ENCODE peak calls at places on chromosomes 4 and X, in six cellular contexts. One of them, this sample, is unnamed. For H3K4me1 and H3K27me3, the result is how much of the 10 kb centered on the place peaks cover.

GRCh38 chr4:86845593-86845992 is 3.6 kb downstream of the SLC10A6 start:
- DNase-seq in prostate gland: no peak
- DNase-seq in pancreas: no peak
- DNase-seq in lower lobe of right lung: no peak
- DNase-seq in tibial artery: no peak
- DNase-seq in endodermal cell: peak
- DNase-seq in this sample: no peak

GRCh38 chrX:48576108-48576507 is 1.8 kb downstream of the RBM3 start:
- DNase-seq in prostate gland: no peak
- DNase-seq in pancreas: no peak
- DNase-seq in lower lobe of right lung: no peak
- DNase-seq in tibial artery: no peak
- DNase-seq in endodermal cell: no peak
- DNase-seq in this sample: no peak

GRCh38 chr4:31467781-31468180 is 747.6 kb downstream of the PCDH7 start:
- DNase-seq in prostate gland: no peak
- DNase-seq in pancreas: no peak
- DNase-seq in lower lobe of right lung: no peak
- DNase-seq in tibial artery: no peak
- DNase-seq in endodermal cell: no peak
- DNase-seq in this sample: no peak

GRCh38 chr4:30962949-30963348 is 242.8 kb downstream of the PCDH7 start:
- DNase-seq in prostate gland: no peak
- DNase-seq in pancreas: no peak
- DNase-seq in lower lobe of right lung: no peak
- DNase-seq in tibial artery: no peak
- DNase-seq in endodermal cell: no peak
- DNase-seq in this sample: no peak

GRCh38 chr4:74451214-74451661 is 6.3 kb downstream of the AREG start:
- DNase-seq in prostate gland: no peak
- DNase-seq in pancreas: no peak
- DNase-seq in lower lobe of right lung: no peak
- DNase-seq in tibial artery: no peak
- DNase-seq in endodermal cell: no peak
- DNase-seq in this sample: peak

GRCh38 chrX:154091678-154092077 is 5.8 kb downstream of the MECP2 start:
- DNase-seq in prostate gland: no peak
- DNase-seq in pancreas: no peak
- DNase-seq in lower lobe of right lung: peak
- DNase-seq in tibial artery: no peak
- DNase-seq in endodermal cell: peak
- DNase-seq in this sample: no peak

GRCh38 chr4:21226637-21227538 is 526.6 kb downstream of the PACRGL start:
- DNase-seq in prostate gland: peak
- DNase-seq in pancreas: no peak
- DNase-seq in lower lobe of right lung: no peak
- DNase-seq in tibial artery: no peak
- DNase-seq in endodermal cell: no peak
- DNase-seq in this sample: no peak

GRCh38 chr4:83329521-83330105 is 5.0 kb downstream of the HPSE start:
- DNase-seq in prostate gland: no peak
- DNase-seq in pancreas: no peak
- DNase-seq in lower lobe of right lung: no peak
- DNase-seq in tibial artery: no peak
- DNase-seq in endodermal cell: no peak
- DNase-seq in this sample: no peak

GRCh38 chr4:146095091-146095690 is 80.3 kb upstream of the LSM6 start:
- DNase-seq in prostate gland: peak
- DNase-seq in pancreas: no peak
- DNase-seq in lower lobe of right lung: no peak
- DNase-seq in tibial artery: no peak
- DNase-seq in endodermal cell: peak
- DNase-seq in this sample: peak

GRCh38 chr4:84681488-84682274 is 98.8 kb downstream of the CDS1 start:
- DNase-seq in prostate gland: no peak
- DNase-seq in pancreas: no peak
- DNase-seq in lower lobe of right lung: no peak
- DNase-seq in tibial artery: no peak
- DNase-seq in endodermal cell: no peak
- DNase-seq in this sample: peak

GRCh38 chr4:142671516-142671915 is 174.6 kb downstream of the INPP4B start:
- DNase-seq in prostate gland: no peak
- DNase-seq in pancreas: no peak
- DNase-seq in lower lobe of right lung: no peak
- DNase-seq in tibial artery: no peak
- DNase-seq in endodermal cell: no peak
- DNase-seq in this sample: no peak

GRCh38 chr4:72893354-72894066 is 176.0 kb downstream of the COX18 start:
- DNase-seq in prostate gland: peak
- DNase-seq in pancreas: no peak
- DNase-seq in lower lobe of right lung: no peak
- DNase-seq in tibial artery: no peak
- DNase-seq in endodermal cell: no peak
- DNase-seq in this sample: no peak

GRCh38 chrX:149825424-149825823 is 43.7 kb downstream of the MAGEA9 start:
- DNase-seq in prostate gland: no peak
- DNase-seq in pancreas: peak
- DNase-seq in lower lobe of right lung: no peak
- DNase-seq in tibial artery: no peak
- DNase-seq in endodermal cell: peak
- DNase-seq in this sample: peak

DNA sequence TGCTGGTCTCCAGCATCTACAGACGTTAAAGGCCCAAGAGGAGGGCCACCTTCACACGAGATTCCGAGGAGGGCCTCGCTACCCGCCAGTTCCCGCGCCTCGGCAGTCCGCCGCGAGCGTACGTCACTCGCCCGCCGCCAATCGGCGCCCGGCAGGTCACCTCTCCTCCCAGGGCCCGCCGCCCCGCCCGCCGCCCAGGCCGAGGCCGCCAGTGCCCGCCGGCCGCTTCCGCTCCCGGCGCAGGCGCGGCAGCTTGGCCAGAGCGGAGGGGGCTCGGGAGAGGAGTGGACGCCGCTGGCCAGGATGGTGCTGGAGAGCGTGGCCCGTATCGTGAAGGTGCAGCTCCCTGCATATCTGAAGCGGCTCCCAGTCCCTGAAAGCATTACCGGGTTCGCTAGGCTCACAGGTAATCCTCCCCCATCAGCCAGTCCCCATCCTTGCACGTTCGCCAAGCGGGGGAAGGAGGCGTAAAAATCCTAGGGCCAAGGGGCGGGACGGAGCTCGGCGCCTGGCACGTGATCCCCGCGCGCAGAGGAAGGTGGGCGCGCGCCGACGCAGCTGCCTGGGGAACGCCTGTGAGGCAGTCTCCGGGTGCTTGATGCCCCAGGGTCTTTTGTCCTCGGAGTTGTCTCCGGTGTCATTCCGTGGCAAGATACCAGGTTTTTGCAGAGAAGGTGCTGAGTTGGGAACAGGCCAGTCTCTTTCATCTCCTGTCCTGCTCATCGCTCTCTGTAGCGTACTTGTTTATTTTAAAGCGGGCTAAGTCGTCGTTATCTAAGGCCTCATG is at the start of gene CISD2:
- DNase-seq in prostate gland: peak
- DNase-seq in pancreas: peak
- DNase-seq in lower lobe of right lung: peak
- DNase-seq in tibial artery: peak
- DNase-seq in endodermal cell: peak
- DNase-seq in this sample: peak
- H3K4me1 ChIP-seq in prostate gland: under half
- H3K4me1 ChIP-seq in pancreas: under half
- H3K4me1 ChIP-seq in lower lobe of right lung: under half
- H3K4me1 ChIP-seq in tibial artery: under half
- H3K4me1 ChIP-seq in endodermal cell: under half
- H3K4me1 ChIP-seq in this sample: under half

GRCh38 chr4:155423671-155424070 is 46.9 kb upstream of the MAP9 start:
- DNase-seq in prostate gland: no peak
- DNase-seq in pancreas: no peak
- DNase-seq in lower lobe of right lung: no peak
- DNase-seq in tibial artery: no peak
- DNase-seq in endodermal cell: no peak
- DNase-seq in this sample: no peak
- H3K27me3 ChIP-seq in prostate gland: under half
- H3K27me3 ChIP-seq in pancreas: under half
- H3K27me3 ChIP-seq in lower lobe of right lung: under half
- H3K27me3 ChIP-seq in tibial artery: under half
- H3K27me3 ChIP-seq in endodermal cell: under half
- H3K27me3 ChIP-seq in this sample: under half

GRCh38 chr4:68732653-68733466 is 62.4 kb upstream of the UGT2B15 start:
- DNase-seq in prostate gland: no peak
- DNase-seq in pancreas: no peak
- DNase-seq in lower lobe of right lung: no peak
- DNase-seq in tibial artery: no peak
- DNase-seq in endodermal cell: peak
- DNase-seq in this sample: no peak

GRCh38 chr4:68736813-68737212 is 66.4 kb upstream of the UGT2B15 start:
- DNase-seq in prostate gland: no peak
- DNase-seq in pancreas: no peak
- DNase-seq in lower lobe of right lung: no peak
- DNase-seq in tibial artery: no peak
- DNase-seq in endodermal cell: no peak
- DNase-seq in this sample: no peak

GRCh38 chr4:68738036-68738435 is 67.6 kb upstream of the UGT2B15 start:
- DNase-seq in prostate gland: no peak
- DNase-seq in pancreas: no peak
- DNase-seq in lower lobe of right lung: no peak
- DNase-seq in tibial artery: no peak
- DNase-seq in endodermal cell: no peak
- DNase-seq in this sample: no peak

GRCh38 chr4:68735106-68735505 is 64.7 kb upstream of the UGT2B15 start:
- DNase-seq in prostate gland: no peak
- DNase-seq in pancreas: no peak
- DNase-seq in lower lobe of right lung: no peak
- DNase-seq in tibial artery: no peak
- DNase-seq in endodermal cell: no peak
- DNase-seq in this sample: no peak

GRCh38 chr4:68734095-68734494 is 63.6 kb upstream of the UGT2B15 start:
- DNase-seq in prostate gland: no peak
- DNase-seq in pancreas: no peak
- DNase-seq in lower lobe of right lung: no peak
- DNase-seq in tibial artery: no peak
- DNase-seq in endodermal cell: no peak
- DNase-seq in this sample: no peak
- H3K4me1 ChIP-seq in prostate gland: under half
- H3K4me1 ChIP-seq in pancreas: under half
- H3K4me1 ChIP-seq in lower lobe of right lung: under half
- H3K4me1 ChIP-seq in tibial artery: under half
- H3K4me1 ChIP-seq in endodermal cell: under half
- H3K4me1 ChIP-seq in this sample: under half

GRCh38 chr4:185506422-185506821 is 28.9 kb downstream of the PDLIM3 start:
- DNase-seq in prostate gland: no peak
- DNase-seq in pancreas: no peak
- DNase-seq in lower lobe of right lung: no peak
- DNase-seq in tibial artery: no peak
- DNase-seq in endodermal cell: no peak
- DNase-seq in this sample: no peak

GRCh38 chr4:185504098-185505047 is 30.9 kb downstream of the PDLIM3 start:
- DNase-seq in prostate gland: peak
- DNase-seq in pancreas: no peak
- DNase-seq in lower lobe of right lung: peak
- DNase-seq in tibial artery: peak
- DNase-seq in endodermal cell: no peak
- DNase-seq in this sample: no peak

GRCh38 chr4:185512516-185512915 is 22.8 kb downstream of the PDLIM3 start:
- DNase-seq in prostate gland: no peak
- DNase-seq in pancreas: no peak
- DNase-seq in lower lobe of right lung: no peak
- DNase-seq in tibial artery: no peak
- DNase-seq in endodermal cell: no peak
- DNase-seq in this sample: no peak

GRCh38 chr4:185510803-185511202 is 24.5 kb downstream of the PDLIM3 start:
- DNase-seq in prostate gland: no peak
- DNase-seq in pancreas: no peak
- DNase-seq in lower lobe of right lung: no peak
- DNase-seq in tibial artery: no peak
- DNase-seq in endodermal cell: no peak
- DNase-seq in this sample: no peak

GRCh38 chr4:185508162-185508561 is 27.1 kb downstream of the PDLIM3 start:
- DNase-seq in prostate gland: peak
- DNase-seq in pancreas: no peak
- DNase-seq in lower lobe of right lung: no peak
- DNase-seq in tibial artery: no peak
- DNase-seq in endodermal cell: no peak
- DNase-seq in this sample: no peak
- H3K27me3 ChIP-seq in prostate gland: under half
- H3K27me3 ChIP-seq in pancreas: under half
- H3K27me3 ChIP-seq in lower lobe of right lung: under half
- H3K27me3 ChIP-seq in tibial artery: under half
- H3K27me3 ChIP-seq in endodermal cell: under half
- H3K27me3 ChIP-seq in this sample: under half

GRCh38 chr4:186708554-186708953 is 15.1 kb downstream of the FAT1 start:
- DNase-seq in prostate gland: no peak
- DNase-seq in pancreas: no peak
- DNase-seq in lower lobe of right lung: no peak
- DNase-seq in tibial artery: no peak
- DNase-seq in endodermal cell: no peak
- DNase-seq in this sample: no peak
- H3K4me1 ChIP-seq in prostate gland: under half
- H3K4me1 ChIP-seq in pancreas: under half
- H3K4me1 ChIP-seq in lower lobe of right lung: under half
- H3K4me1 ChIP-seq in tibial artery: under half
- H3K4me1 ChIP-seq in endodermal cell: under half
- H3K4me1 ChIP-seq in this sample: under half

DNA sequence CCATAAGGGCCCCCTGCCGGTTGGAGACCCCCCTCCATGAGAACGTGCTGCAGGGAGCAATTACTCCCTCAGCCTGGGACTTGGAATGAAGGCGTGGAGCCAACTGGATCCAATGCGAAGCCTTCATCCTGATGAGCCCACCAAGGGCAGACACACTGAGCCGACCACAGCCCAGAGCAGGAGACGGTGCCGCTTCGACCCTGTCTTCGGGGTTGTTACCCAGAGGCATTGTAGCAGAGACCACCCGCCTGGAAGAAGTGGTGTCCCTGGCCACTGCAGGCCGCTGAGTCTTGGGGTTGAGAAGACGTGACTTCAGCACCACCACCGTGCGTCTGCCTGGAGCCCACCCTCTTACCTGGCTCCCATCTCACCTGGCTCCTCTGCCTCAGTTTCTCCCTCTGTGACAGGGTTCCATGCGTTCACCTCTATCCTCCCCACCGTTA is 7.0 kb upstream of the NKX1-1 start:
- DNase-seq in prostate gland: no peak
- DNase-seq in pancreas: no peak
- DNase-seq in lower lobe of right lung: peak
- DNase-seq in tibial artery: no peak
- DNase-seq in endodermal cell: no peak
- DNase-seq in this sample: no peak
- H3K27me3 ChIP-seq in prostate gland: half or more
- H3K27me3 ChIP-seq in pancreas: under half
- H3K27me3 ChIP-seq in lower lobe of right lung: half or more
- H3K27me3 ChIP-seq in tibial artery: under half
- H3K27me3 ChIP-seq in endodermal cell: half or more
- H3K27me3 ChIP-seq in this sample: under half

This sample was measured in SJSA1.